ENCODE peak calls at places on chromosomes 3 and 15, in five cellular contexts. X is HCT116, Z is HepG2, G is GM12878, I is K562. M is an unnamed sample.
A peak's percentile ranks its signal among the peaks of the same experiment; 100 is the strongest.

GRCh38 chr3:134658555-134658954 is 7.7 kb upstream of the KY start:
- DNase-seq in X (no peak), Z (no peak), G (no peak), I (no peak), M (no peak)

GRCh38 chr3:24595801-24596200 is 101.2 kb upstream of the THRB start:
- DNase-seq in X (no peak), Z (no peak), G (no peak), I (no peak), M (no peak)

GRCh38 chr3:27354588-27355203 is 14.5 kb downstream of the NEK10 start:
- DNase-seq in X (no peak), Z (no peak), G (no peak), I (no peak), M (no peak)

GRCh38 chr15:49286649-49287394 is 116.8 kb downstream of the GALK2 start:
- DNase-seq in X (no peak), Z (no peak), G (no peak), I (no peak), M (no peak)

GRCh38 chr15:77784361-77785292 is 151.9 kb upstream of the LINGO1 start:
- DNase-seq in X (peak; percentile 23), Z (peak; percentile 14), G (no peak), I (peak; percentile 70), M (peak; percentile 62)

GRCh38 chr15:48644827-48645557 is 517 bp downstream of the FBN1 start:
- DNase-seq in X (no peak), Z (no peak), G (no peak), I (no peak), M (peak; percentile 85)

GRCh38 chr3:64916192-64916798 is 228.5 kb upstream of the ADAMTS9 start:
- DNase-seq in X (no peak), Z (no peak), G (no peak), I (no peak), M (no peak)

GRCh38 chr3:106431698-106432097 is 562.9 kb upstream of the CBLB start:
- DNase-seq in X (no peak), Z (no peak), G (no peak), I (no peak), M (peak; percentile 3)

GRCh38 chr15:81825136-81825535 is 220.7 kb downstream of the MEX3B start:
- DNase-seq in X (no peak), Z (no peak), G (no peak), I (no peak), M (no peak)

GRCh38 chr3:135382621-135383020 is 582.9 kb upstream of the PPP2R3A start:
- DNase-seq in X (no peak), Z (no peak), G (no peak), I (no peak), M (no peak)

GRCh38 chr3:69505770-69506407 is 120.0 kb upstream of the FRMD4B start:
- DNase-seq in X (no peak), Z (no peak), G (no peak), I (no peak), M (no peak)

DNA sequence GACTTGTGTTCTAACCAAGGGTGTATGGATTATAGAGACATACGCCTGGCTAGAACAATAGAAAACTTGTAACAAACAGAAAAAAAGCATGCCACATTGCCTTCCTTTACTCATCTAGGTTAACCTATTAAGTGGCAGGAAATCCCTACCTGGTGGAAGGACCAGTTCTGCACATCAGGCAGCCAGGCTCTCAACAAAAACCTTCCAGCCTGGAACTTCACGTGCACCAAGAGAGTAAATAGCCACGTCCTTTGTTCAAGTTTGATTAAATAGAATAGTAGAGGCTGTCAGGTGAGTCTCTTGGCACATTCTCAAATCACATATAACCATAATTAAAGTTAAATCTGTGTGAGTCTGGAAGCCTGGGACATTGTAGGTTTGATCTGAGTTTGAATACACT is 85.0 kb upstream of the DPH6 start:
- DNase-seq in X (no peak), Z (no peak), G (no peak), I (no peak), M (no peak)
- TF ChIP-seq ZBTB33 in X (no peak), Z (no peak), G (no peak), I (no peak), M (no peak)

GRCh38 chr15:82937659-82938058 is 14.9 kb downstream of the HOMER2 start:
- DNase-seq in X (no peak), Z (no peak), G (no peak), I (no peak), M (no peak)
- H3K9ac ChIP-seq in X (no peak overlapping the region), Z (no peak overlapping the region), G (no peak overlapping the region), I (no peak overlapping the region), M (no peak overlapping the region)

GRCh38 chr3:109874900-109875735 is 537.8 kb upstream of the DPPA4 start:
- DNase-seq in X (no peak), Z (no peak), G (no peak), I (no peak), M (no peak)
- TF ChIP-seq ZBTB33 in X (no peak), Z (no peak), G (no peak), I (no peak), M (no peak)

GRCh38 chr3:156677120-156677479 is 2.7 kb downstream of the TIPARP start:
- DNase-seq in X (no peak), Z (no peak), G (no peak), I (no peak), M (no peak)
- H3K9ac ChIP-seq in X (no peak overlapping the region), Z (no peak overlapping the region), G (no peak overlapping the region), I (peak overlapping the region; percentile 78), M (no peak overlapping the region)

DNA sequence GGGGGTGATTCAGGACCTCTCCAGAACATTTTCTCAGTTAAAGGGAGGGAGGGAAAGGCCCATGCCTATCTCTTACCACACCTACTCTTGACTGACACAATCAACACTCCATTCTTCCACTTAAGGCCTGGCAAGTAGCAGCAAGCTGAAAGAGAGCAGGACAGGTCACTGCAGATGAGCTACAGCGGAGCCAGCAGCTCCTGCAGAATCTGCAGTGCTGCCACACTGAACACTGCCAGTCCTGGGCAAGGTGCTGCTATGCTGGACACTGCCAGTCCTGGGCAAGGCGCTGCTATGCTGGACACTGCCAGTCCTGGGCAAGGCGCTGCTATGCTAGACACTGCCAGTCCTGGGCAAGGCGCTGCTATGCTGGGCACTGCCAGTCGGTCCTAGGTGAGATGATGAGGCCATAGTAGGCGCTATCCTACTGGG is 143.7 kb downstream of the MYLK start:
- DNase-seq in X (no peak), Z (no peak), G (no peak), I (no peak), M (no peak)
- TF ChIP-seq ZBTB33 in X (no peak), Z (no peak), G (no peak), I (no peak), M (no peak)

GRCh38 chr3:57142335-57142734 is 22.8 kb downstream of the IL17RD start:
- DNase-seq in X (no peak), Z (no peak), G (no peak), I (no peak), M (no peak)

GRCh38 chr3:57144952-57145351 is 20.2 kb downstream of the IL17RD start:
- DNase-seq in X (no peak), Z (no peak), G (no peak), I (no peak), M (no peak)

GRCh38 chr3:57140894-57141293 is 24.3 kb downstream of the IL17RD start:
- DNase-seq in X (no peak), Z (no peak), G (no peak), I (no peak), M (no peak)

GRCh38 chr3:57143886-57144459 is 21.2 kb downstream of the IL17RD start:
- DNase-seq in X (no peak), Z (no peak), G (no peak), I (no peak), M (no peak)

DNA sequence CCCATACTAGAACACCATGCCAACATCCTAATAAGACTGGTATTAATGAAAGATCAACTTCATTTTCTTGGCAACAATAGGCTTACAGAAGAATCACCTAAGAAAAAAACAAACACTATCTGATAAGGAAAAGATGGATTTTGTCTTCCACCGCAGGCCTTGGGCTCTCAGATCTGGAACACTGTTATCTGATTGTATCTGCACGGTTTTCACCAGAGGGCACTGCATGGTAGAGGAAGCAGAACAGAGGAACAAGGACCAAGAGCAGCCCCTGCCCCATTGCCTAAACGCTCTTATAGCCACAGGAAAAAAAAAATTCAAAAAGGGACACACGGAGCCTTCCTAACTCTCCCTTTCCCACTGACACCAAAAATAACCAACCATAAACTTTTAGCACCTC is 23.4 kb downstream of the IL17RD start:
- DNase-seq in X (no peak), Z (no peak), G (no peak), I (no peak), M (peak; percentile 79)
- H3K9ac ChIP-seq in X (no peak overlapping the region), Z (no peak overlapping the region), G (no peak overlapping the region), I (no peak overlapping the region), M (no peak overlapping the region)

GRCh38 chr15:41258706-41259471 is 27.8 kb downstream of the CHP1 start:
- DNase-seq in X (no peak), Z (peak; percentile 40), G (peak; percentile 31), I (peak; percentile 32), M (no peak)
- TF ChIP-seq ZBTB33 in X (no peak), Z (no peak), G (no peak), I (no peak), M (no peak)

M was measured in SK-N-SH.